ENCODE peak calls at places on chromosomes 7 and 10, in five cellular contexts. Q is colonic mucosa, O is fibroblast of lung, Y is sigmoid colon, R is tibial nerve. J is an unnamed sample.

GRCh38 chr7:16918288-16918895 is 36.6 kb upstream of the AGR3 start:
- DNase-seq in Q (peak), O (peak), Y (no peak), R (peak), J (no peak)

GRCh38 chr10:32308027-32308603 is 38.8 kb downstream of the EPC1 start:
- DNase-seq in Q (no peak), O (no peak), Y (no peak), R (no peak), J (no peak)

GRCh38 chr10:102151774-102152544 is at the start of gene NOLC1:
- DNase-seq in Q (peak), O (peak), Y (peak), R (peak), J (peak)

GRCh38 chr10:78727728-78728127 is 341.0 kb upstream of the ZMIZ1 start:
- DNase-seq in Q (no peak), O (no peak), Y (no peak), R (no peak), J (no peak)

GRCh38 chr7:55307123-55307916 is 57.8 kb upstream of the LANCL2 start:
- DNase-seq in Q (no peak), O (no peak), Y (no peak), R (no peak), J (no peak)

GRCh38 chr7:75619636-75620035 is 119.1 kb downstream of the HIP1 start:
- DNase-seq in Q (no peak), O (no peak), Y (no peak), R (no peak), J (no peak)

GRCh38 chr10:13707156-13707881 is 120.6 kb downstream of the PRPF18 start:
- DNase-seq in Q (peak), O (peak), Y (peak), R (peak), J (peak)

GRCh38 chr10:24723788-24724380 is at the start of gene ARHGAP21:
- DNase-seq in Q (peak), O (peak), Y (peak), R (peak), J (peak)

GRCh38 chr10:125148021-125148439 is 12.3 kb downstream of the CTBP2 start:
- DNase-seq in Q (peak), O (peak), Y (peak), R (peak), J (peak)

GRCh38 chr10:132986576-132986975 is 44.2 kb upstream of the CFAP46 start:
- DNase-seq in Q (no peak), O (no peak), Y (no peak), R (no peak), J (no peak)

GRCh38 chr10:84603971-84604370 is 275.6 kb downstream of the CCSER2 start:
- DNase-seq in Q (no peak), O (no peak), Y (no peak), R (no peak), J (no peak)

GRCh38 chr10:84607044-84607443 is 278.7 kb downstream of the CCSER2 start:
- DNase-seq in Q (no peak), O (no peak), Y (no peak), R (no peak), J (no peak)

GRCh38 chr10:84606428-84606827 is 278.0 kb downstream of the CCSER2 start:
- DNase-seq in Q (no peak), O (no peak), Y (no peak), R (no peak), J (no peak)

GRCh38 chr10:84607523-84607922 is 279.1 kb downstream of the CCSER2 start:
- DNase-seq in Q (no peak), O (no peak), Y (no peak), R (no peak), J (no peak)

DNA sequence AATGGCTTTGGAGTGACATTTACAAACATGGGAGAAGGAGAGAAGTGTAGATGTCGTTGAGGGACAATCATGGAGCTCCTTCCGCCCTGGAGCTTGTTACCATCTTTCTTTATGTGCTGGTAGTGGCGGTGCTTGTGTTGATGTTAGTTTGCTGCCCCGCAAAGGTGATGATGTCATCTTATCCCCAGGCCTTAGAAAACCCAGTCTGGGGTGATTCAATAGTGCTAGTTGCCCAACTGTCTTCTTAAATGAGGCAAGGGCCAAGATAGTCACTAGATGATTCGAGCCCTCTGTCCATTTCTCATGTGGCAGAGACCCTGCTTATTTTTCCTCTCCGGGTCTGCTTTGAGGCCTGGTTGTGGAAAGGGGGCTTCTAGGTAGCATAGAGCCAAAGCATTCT is 277.4 kb downstream of the CCSER2 start:
- DNase-seq in Q (no peak), O (no peak), Y (no peak), R (no peak), J (no peak)
- H3K27ac ChIP-seq in Q (no peak), O (no peak), Y (no peak), R (no peak), J (no peak)

DNA sequence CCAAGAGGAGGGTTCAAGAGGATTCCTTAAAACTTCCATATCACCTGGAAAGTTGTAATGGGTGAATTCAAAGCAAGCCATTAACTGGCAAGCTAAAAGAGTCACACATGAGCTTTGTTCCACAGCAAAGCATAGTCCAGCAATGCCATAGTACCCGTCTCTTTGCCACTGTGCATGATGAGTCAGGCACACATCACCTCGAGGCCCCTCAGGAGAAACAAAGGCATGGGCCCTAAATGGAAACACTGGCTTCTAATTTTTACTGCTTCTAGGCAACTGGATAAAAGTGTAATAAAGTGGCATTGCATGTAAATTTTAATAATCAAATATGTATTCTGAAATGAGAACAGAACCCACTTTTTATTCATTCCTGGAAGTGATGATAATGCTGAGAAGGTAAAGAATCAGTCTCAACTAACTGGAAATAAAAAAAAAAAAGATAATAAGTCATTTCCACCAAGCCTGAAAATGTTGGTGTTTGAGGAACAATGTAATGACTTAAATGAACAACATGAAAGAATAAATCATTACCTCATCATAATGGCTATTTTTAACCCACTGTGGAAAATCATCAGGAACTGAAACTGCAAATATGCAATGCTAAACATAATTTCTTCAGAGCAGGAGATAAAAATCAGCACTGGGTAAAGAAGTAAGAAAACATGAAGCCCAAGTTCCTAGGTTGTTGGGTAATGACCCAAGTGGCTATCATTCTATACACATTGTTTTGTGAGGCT is 104.9 kb downstream of the CDK6 start:
- DNase-seq in Q (no peak), O (peak), Y (no peak), R (no peak), J (peak)
- H3K27ac ChIP-seq in Q (no peak), O (no peak), Y (no peak), R (no peak), J (peak)

DNA sequence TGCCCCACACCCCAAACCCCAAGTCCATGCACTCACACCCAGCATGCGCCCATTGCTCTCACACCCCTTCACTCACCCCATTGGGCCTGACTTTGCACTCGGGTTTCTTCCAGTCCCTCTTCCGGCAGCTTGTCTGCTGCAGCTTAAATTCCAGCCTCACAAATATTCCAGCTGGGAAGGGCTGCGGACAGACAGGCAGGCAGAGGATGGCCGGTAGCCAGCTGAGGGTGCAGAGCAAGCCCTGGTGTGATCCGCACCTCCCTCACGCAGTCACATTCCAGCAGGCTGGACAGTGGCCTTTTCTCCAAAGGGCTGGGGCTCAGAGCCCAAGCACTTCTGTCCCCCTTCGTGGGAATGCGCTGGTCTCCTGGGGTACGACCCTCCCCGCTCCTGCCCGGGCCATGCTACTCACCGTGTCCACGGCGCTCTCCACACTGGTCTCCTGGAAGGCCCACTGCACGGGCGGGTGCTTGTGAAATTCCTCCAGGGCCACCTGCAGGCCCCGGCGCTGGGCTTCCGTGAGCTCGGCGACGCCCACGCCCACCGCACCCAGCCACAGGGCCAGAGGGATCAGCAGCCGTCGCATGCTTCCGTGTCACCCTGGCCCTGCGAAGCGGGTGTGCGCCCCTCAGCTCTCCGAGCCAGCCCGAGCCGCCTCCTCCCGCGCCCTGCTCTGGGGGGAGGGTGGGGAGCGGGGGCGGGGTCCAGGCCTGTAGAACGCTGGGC is 1.2 kb downstream of the RARRES2 start:
- DNase-seq in Q (peak), O (peak), Y (peak), R (peak), J (no peak)
- H3K27ac ChIP-seq in Q (peak), O (no peak), Y (peak), R (peak), J (no peak)

GRCh38 chr10:127200646-127201045 is 4.3 kb upstream of the INSYN2A start:
- DNase-seq in Q (no peak), O (no peak), Y (no peak), R (no peak), J (no peak)
- H3K27ac ChIP-seq in Q (no peak), O (no peak), Y (no peak), R (no peak), J (no peak)

GRCh38 chr7:45922810-45923209 is 1.7 kb upstream of the IGFBP3 start:
- DNase-seq in Q (no peak), O (peak), Y (no peak), R (no peak), J (no peak)
- H3K27ac ChIP-seq in Q (no peak), O (peak), Y (peak), R (no peak), J (no peak)

DNA sequence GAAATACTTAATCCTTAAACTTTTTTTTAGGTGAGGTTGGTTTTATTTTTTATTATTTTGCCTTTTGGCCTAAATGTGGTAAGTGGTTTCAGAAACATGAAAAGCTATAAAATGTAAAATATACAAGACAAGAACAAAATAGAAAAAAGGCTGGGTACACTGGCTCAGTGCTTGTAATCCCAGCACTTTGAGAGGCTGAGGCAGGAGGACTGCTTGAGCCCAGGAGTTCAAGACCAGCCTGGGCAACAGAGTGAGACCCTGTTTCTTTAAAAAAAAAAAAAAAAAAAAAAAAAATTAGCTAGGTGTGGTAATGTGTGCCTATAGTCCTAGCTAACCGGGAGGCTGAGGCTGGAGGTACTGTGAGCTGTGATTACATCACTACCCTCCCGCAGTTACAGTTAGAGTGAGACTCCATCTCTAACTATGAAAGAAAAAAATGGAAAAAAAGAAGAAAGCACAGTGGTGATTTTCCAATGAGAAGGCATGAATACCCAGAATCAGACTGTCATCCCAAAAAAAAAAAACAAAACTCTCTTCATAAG is 270.1 kb upstream of the MKLN1 start:
- DNase-seq in Q (no peak), O (no peak), Y (no peak), R (no peak), J (no peak)
- H3K27ac ChIP-seq in Q (peak), O (peak), Y (peak), R (peak), J (peak)

GRCh38 chr10:49527061-49527460 is 11.9 kb downstream of the ERCC6 start:
- DNase-seq in Q (no peak), O (no peak), Y (no peak), R (no peak), J (no peak)
- H3K27ac ChIP-seq in Q (no peak), O (no peak), Y (no peak), R (no peak), J (no peak)

DNA sequence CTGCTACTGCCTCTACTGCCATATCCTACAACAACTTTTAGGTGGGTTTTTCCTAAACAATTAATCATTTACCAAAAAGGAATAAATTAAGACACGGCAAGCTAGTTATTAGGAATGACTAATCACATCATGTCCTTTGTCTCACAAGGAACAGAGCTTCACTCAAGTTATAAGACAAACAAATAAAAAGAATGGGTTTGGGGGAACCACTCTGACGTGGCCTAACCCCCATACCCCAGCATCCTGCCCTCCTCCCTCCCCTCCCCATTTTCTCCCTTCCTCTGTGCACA is 43.2 kb downstream of the DOCK4 start:
- DNase-seq in Q (no peak), O (no peak), Y (no peak), R (no peak), J (no peak)
- H3K27ac ChIP-seq in Q (no peak), O (no peak), Y (no peak), R (no peak), J (no peak)

DNA sequence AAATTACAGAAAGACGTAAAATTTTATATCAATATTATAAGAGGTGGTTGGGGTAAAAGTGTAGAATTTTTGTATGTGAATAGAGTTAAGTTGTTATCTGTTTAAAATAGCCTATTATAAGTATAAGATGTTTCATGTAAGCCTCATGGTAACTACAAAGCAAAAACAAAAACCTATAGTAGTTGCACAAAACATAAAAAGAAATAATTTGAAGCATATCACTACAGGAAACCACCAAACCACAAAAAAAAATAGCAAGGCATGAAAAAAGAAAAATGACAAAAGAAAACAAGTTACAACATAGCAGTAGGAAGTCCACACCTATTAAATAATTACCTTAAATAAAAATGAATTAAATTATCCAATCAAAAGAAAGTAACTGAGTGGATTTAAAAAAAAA is 12.4 kb upstream of the GSTK1 start:
- DNase-seq in Q (no peak), O (no peak), Y (no peak), R (no peak), J (no peak)
- H3K27ac ChIP-seq in Q (no peak), O (no peak), Y (no peak), R (no peak), J (no peak)

DNA sequence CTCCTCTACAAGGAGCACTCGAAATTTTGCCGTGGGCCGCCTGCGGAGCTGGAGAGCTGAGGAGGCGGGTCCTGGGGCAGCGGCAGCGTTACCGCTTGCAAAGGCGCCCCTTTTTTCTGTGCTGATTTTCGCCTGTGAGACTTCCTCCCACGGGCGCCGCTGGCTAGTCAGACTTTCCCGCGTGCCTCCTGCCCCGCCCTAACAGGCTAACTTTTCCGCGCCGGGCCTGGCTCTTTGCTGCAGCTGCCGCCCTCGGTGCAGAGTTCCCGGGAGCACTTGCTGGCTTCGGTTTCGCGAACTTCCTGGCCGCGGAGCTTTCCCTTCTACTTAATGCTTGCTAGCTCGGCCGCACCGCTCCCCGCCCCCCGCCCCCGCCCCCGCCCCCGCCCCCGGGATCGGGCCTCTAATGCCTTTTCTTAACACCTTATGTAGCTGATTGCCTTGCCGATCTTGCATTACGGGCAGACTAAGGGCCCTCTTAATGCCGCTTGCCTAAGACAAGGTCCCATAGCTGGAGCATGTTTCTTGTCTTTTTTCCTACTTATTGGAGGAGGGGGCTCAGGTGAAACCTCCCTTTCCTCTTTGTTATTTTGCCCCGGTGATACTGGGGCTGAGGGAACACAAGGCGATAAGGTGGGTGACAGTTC is 37.9 kb upstream of the RASGEF1A start:
- DNase-seq in Q (peak), O (peak), Y (peak), R (peak), J (no peak)
- H3K27ac ChIP-seq in Q (no peak), O (no peak), Y (peak), R (peak), J (no peak)